ENCODE peak calls at places on chromosomes 11 and 22, in ten cellular contexts. V, J, E, R, F, O, W, C, G and K are unnamed samples. For H3K4me1, the result is how much of the 10 kb centered on the place peaks cover.

GRCh38 chr11:58963551-58964075 is 24.3 kb downstream of the GLYATL1 start:
- DNase-seq in V (peak), J (no peak), E (peak), R (no peak), F (no peak), O (peak), W (peak), C (no peak), G (no peak), K (no peak)

GRCh38 chr11:719214-720016 is 13.4 kb downstream of the EPS8L2 start:
- DNase-seq in V (no peak), J (no peak), E (no peak), R (no peak), F (no peak), O (no peak), W (no peak), C (no peak), G (no peak), K (no peak)

GRCh38 chr11:26088391-26088790 is 243.5 kb upstream of the ANO3 start:
- DNase-seq in V (no peak), J (no peak), E (peak), R (no peak), F (no peak), O (no peak), W (no peak), C (no peak), G (no peak), K (no peak)

GRCh38 chr11:78932757-78933156 is 358.1 kb upstream of the NARS2 start:
- DNase-seq in V (no peak), J (no peak), E (no peak), R (no peak), F (no peak), O (no peak), W (no peak), C (no peak), G (no peak), K (no peak)

GRCh38 chr11:95108671-95109551 is 19.3 kb downstream of the ENDOD1 start:
- DNase-seq in V (peak), J (no peak), E (peak), R (no peak), F (no peak), O (no peak), W (no peak), C (no peak), G (no peak), K (no peak)

GRCh38 chr11:57340228-57340627 is 2.1 kb downstream of the P2RX3 start:
- DNase-seq in V (peak), J (no peak), E (peak), R (no peak), F (no peak), O (no peak), W (no peak), C (no peak), G (no peak), K (no peak)

GRCh38 chr11:11250470-11250869 is 102.6 kb downstream of the CSNK2A3 start:
- DNase-seq in V (no peak), J (no peak), E (no peak), R (no peak), F (no peak), O (no peak), W (no peak), C (no peak), G (no peak), K (no peak)

GRCh38 chr11:125071408-125071807 is 8.3 kb downstream of the SLC37A2 start:
- DNase-seq in V (no peak), J (no peak), E (no peak), R (peak), F (no peak), O (no peak), W (no peak), C (no peak), G (no peak), K (no peak)

GRCh38 chr11:75760710-75761493 is 7.7 kb upstream of the DGAT2 start:
- DNase-seq in V (peak), J (no peak), E (peak), R (no peak), F (no peak), O (no peak), W (no peak), C (no peak), G (no peak), K (no peak)

GRCh38 chr11:28346721-28347120 is 238.5 kb downstream of the METTL15 start:
- DNase-seq in V (no peak), J (no peak), E (peak), R (no peak), F (no peak), O (no peak), W (no peak), C (no peak), G (no peak), K (no peak)

GRCh38 chr11:9664276-9665171 is 647 bp downstream of the SWAP70 start:
- DNase-seq in V (peak), J (peak), E (peak), R (peak), F (peak), O (peak), W (peak), C (no peak), G (no peak), K (peak)

GRCh38 chr11:36775157-36775556 is 177.1 kb upstream of the RAG2 start:
- DNase-seq in V (no peak), J (no peak), E (peak), R (no peak), F (no peak), O (no peak), W (no peak), C (no peak), G (no peak), K (no peak)

GRCh38 chr11:127627629-127628462 is 627.3 kb upstream of the KIRREL3 start:
- DNase-seq in V (no peak), J (no peak), E (peak), R (no peak), F (no peak), O (peak), W (peak), C (no peak), G (no peak), K (peak)

GRCh38 chr11:96254087-96254486 is 88.9 kb downstream of the MAML2 start:
- DNase-seq in V (peak), J (no peak), E (peak), R (no peak), F (no peak), O (no peak), W (no peak), C (no peak), G (peak), K (no peak)

GRCh38 chr11:108601150-108601549 is 7.6 kb upstream of the EXPH5 start:
- DNase-seq in V (no peak), J (no peak), E (peak), R (no peak), F (no peak), O (no peak), W (no peak), C (no peak), G (no peak), K (no peak)

GRCh38 chr11:70477607-70478006 is 79.3 kb downstream of the CTTN start:
- DNase-seq in V (no peak), J (no peak), E (peak), R (no peak), F (no peak), O (no peak), W (no peak), C (no peak), G (no peak), K (peak)

GRCh38 chr22:22424956-22425355 is 83.6 kb downstream of the ZNF280B start:
- DNase-seq in V (no peak), J (no peak), E (no peak), R (no peak), F (no peak), O (no peak), W (no peak), C (no peak), G (no peak), K (no peak)

GRCh38 chr11:45162064-45162375 is 15.6 kb downstream of the PRDM11 start:
- DNase-seq in V (no peak), J (no peak), E (no peak), R (no peak), F (no peak), O (no peak), W (no peak), C (no peak), G (no peak), K (no peak)

GRCh38 chr11:45158210-45158644 is 11.8 kb downstream of the PRDM11 start:
- DNase-seq in V (peak), J (peak), E (no peak), R (no peak), F (no peak), O (no peak), W (peak), C (no peak), G (no peak), K (no peak)

GRCh38 chr11:45161252-45162063 is 15.0 kb downstream of the PRDM11 start:
- DNase-seq in V (no peak), J (peak), E (no peak), R (no peak), F (no peak), O (peak), W (no peak), C (no peak), G (no peak), K (no peak)

GRCh38 chr11:45158891-45159605 is 12.6 kb downstream of the PRDM11 start:
- DNase-seq in V (no peak), J (peak), E (no peak), R (no peak), F (no peak), O (no peak), W (no peak), C (no peak), G (no peak), K (no peak)

GRCh38 chr11:45159781-45160365 is 13.4 kb downstream of the PRDM11 start:
- DNase-seq in V (no peak), J (peak), E (no peak), R (no peak), F (no peak), O (no peak), W (no peak), C (no peak), G (no peak), K (no peak)
- H3K4me1 ChIP-seq in V (under half), J (under half), E (under half), R (half or more), F (under half), O (under half), W (under half), C (under half), G (under half), K (under half)

GRCh38 chr11:83827940-83828554 is 541.9 kb upstream of the CCDC90B start:
- DNase-seq in V (peak), J (no peak), E (peak), R (no peak), F (no peak), O (no peak), W (no peak), C (no peak), G (no peak), K (no peak)
- H3K4me3 ChIP-seq in V (no peak), J (peak), E (peak), R (peak), F (no peak), O (no peak), W (no peak), C (peak), G (no peak), K (peak)

GRCh38 chr11:34252015-34252414 is 105.8 kb downstream of the ABTB2 start:
- DNase-seq in V (no peak), J (no peak), E (no peak), R (no peak), F (no peak), O (no peak), W (no peak), C (no peak), G (no peak), K (no peak)
- H3K4me1 ChIP-seq in V (under half), J (under half), E (under half), R (half or more), F (under half), O (under half), W (under half), C (under half), G (under half), K (under half)

DNA sequence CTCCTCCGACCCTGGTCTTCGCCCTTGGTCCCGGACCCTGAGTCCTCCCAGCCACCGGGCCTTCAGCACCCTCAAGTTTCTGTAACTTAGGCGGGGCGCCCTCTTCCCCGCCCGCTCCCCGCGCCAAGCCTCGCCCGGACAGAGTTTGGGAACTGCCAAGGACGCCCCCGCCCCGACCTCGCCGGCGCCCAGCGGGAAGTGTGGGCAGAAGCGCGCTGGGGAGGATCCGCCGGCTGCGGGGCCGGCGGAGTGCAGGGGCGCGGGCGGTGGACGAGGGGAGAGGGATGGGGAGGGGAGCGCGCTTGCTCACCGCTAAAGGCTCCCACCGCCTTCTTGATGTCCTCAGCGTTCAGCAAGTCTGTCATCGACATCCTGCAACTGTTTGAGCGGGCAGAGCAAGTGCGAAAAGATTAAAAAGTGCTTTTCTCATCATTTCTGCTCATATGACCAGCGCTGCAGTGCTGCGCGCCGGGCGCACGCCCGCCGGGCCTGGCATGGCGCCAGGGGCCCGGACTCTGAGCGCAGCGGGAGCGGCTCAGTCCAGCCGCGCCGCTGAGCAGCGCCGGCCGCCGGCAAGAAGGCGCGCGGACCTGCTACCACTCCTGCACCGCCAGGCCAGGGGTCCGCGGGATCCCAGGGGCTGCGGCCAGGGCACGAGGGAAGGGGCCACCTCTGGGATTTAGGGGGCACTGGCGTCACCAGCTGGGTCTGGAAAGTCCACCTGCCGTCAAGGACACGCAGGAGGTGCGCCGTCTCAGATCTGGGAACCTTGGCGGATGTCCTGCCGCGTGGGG is at the start of gene PVALB:
- DNase-seq in V (peak), J (no peak), E (peak), R (no peak), F (no peak), O (peak), W (no peak), C (no peak), G (no peak), K (no peak)
- H3K4me3 ChIP-seq in V (peak), J (peak), E (no peak), R (peak), F (no peak), O (no peak), W (peak), C (peak), G (no peak), K (peak)

GRCh38 chr11:8082391-8083087 is 1.5 kb downstream of the TUB start:
- DNase-seq in V (no peak), J (peak), E (no peak), R (no peak), F (no peak), O (no peak), W (no peak), C (no peak), G (no peak), K (no peak)

GRCh38 chr11:8084352-8084751 is 3.3 kb downstream of the TUB start:
- DNase-seq in V (no peak), J (no peak), E (no peak), R (no peak), F (no peak), O (no peak), W (no peak), C (no peak), G (no peak), K (no peak)

GRCh38 chr11:8083871-8084281 is 2.9 kb downstream of the TUB start:
- DNase-seq in V (no peak), J (no peak), E (no peak), R (no peak), F (no peak), O (no peak), W (no peak), C (no peak), G (no peak), K (no peak)

GRCh38 chr11:8081591-8082021 is 595 bp downstream of the TUB start:
- DNase-seq in V (peak), J (no peak), E (peak), R (no peak), F (no peak), O (no peak), W (no peak), C (no peak), G (no peak), K (no peak)

DNA sequence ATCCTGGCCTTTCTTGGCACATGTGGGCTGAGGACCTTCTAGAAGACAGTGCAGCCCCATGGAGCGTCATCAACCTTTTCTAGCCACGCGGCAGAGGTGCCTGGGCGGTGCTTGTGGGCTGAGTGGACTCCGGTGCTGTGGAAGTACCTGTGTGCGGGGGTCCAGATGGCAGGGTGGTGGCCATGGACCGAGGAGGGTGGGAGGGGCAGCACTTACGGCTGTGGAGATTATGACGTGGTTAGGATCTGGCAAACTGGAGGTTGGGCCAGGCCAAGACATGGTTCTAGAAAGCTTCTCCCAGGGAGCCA is 2.0 kb downstream of the TUB start:
- DNase-seq in V (no peak), J (no peak), E (no peak), R (no peak), F (no peak), O (no peak), W (no peak), C (no peak), G (no peak), K (no peak)
- H3K4me1 ChIP-seq in V (under half), J (under half), E (under half), R (half or more), F (under half), O (under half), W (under half), C (under half), G (under half), K (under half)

GRCh38 chr22:36293606-36294292 is 40.8 kb downstream of the APOL1 start:
- DNase-seq in V (no peak), J (peak), E (no peak), R (no peak), F (no peak), O (no peak), W (no peak), C (no peak), G (no peak), K (peak)
- H3K4me3 ChIP-seq in V (no peak), J (no peak), E (no peak), R (no peak), F (no peak), O (no peak), W (no peak), C (no peak), G (no peak), K (no peak)

GRCh38 chr22:37242395-37242918 is 1.6 kb downstream of the RAC2 start:
- DNase-seq in V (peak), J (peak), E (peak), R (peak), F (peak), O (peak), W (no peak), C (peak), G (peak), K (peak)

GRCh38 chr22:37241351-37242142 is 2.5 kb downstream of the RAC2 start:
- DNase-seq in V (no peak), J (no peak), E (peak), R (no peak), F (no peak), O (no peak), W (no peak), C (no peak), G (peak), K (peak)

GRCh38 chr22:37240941-37241320 is 3.1 kb downstream of the RAC2 start:
- DNase-seq in V (no peak), J (no peak), E (no peak), R (no peak), F (no peak), O (no peak), W (no peak), C (no peak), G (no peak), K (peak)

GRCh38 chr22:37239336-37240239 is 4.5 kb downstream of the RAC2 start:
- DNase-seq in V (no peak), J (no peak), E (no peak), R (no peak), F (no peak), O (no peak), W (no peak), C (no peak), G (no peak), K (no peak)

DNA sequence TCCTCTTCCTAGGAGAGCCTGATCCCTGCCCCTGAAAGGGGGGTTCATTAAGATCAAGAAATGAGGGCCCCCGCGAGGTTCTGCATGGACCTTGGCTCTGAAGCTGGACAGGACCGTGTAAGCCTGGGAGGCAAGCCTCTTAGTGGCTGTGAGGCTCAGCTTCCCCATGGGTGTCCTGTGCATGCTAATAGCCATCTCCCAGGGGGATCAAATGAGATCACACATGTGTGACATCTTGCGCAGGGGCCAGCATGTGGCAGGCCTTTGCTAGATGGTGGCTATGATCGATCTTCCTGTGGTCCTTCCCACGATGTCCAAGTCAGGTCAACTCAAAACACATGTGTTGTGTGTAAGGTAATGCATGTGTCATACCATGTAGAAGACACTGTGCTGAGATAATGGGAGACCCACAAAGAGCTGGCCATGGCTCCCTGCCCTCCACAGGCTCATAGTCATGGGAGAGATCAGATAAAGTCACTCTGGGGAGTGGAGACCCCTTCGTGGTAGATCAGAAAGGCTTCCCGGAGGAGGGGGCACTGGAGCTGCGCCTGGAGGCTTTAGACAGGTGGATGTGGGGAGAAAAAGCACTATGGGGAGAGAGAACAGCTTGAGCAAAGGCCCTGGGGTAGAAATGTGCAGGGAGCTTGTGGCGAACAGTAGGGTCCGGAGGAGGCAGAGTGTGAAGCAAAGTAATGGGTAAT is 3.7 kb downstream of the RAC2 start:
- DNase-seq in V (no peak), J (no peak), E (no peak), R (no peak), F (no peak), O (no peak), W (no peak), C (no peak), G (no peak), K (no peak)
- H3K4me1 ChIP-seq in V (under half), J (under half), E (under half), R (under half), F (under half), O (under half), W (under half), C (under half), G (half or more), K (under half)

GRCh38 chr11:67628710-67629385 is 889 bp downstream of the NUDT8 start:
- DNase-seq in V (no peak), J (peak), E (no peak), R (no peak), F (no peak), O (no peak), W (no peak), C (no peak), G (no peak), K (no peak)
- H3K4me3 ChIP-seq in V (peak), J (peak), E (peak), R (peak), F (no peak), O (no peak), W (peak), C (peak), G (no peak), K (peak)

GRCh38 chr11:72433455-72434061 is 773 bp downstream of the CLPB start:
- DNase-seq in V (no peak), J (no peak), E (no peak), R (no peak), F (no peak), O (no peak), W (no peak), C (no peak), G (no peak), K (peak)
- H3K4me1 ChIP-seq in V (under half), J (under half), E (under half), R (under half), F (under half), O (under half), W (under half), C (under half), G (under half), K (under half)